ENCODE peak calls at places on chromosome 13, in ten cellular contexts. B, W, E, X, O, U, N, C, K and R are unnamed samples.

GRCh38 chr13:108003626-108004025 is 211.7 kb downstream of the LIG4 start:
- DNase-seq in B (no peak), E (no peak), O (no peak), X (no peak), W (peak), K (no peak), C (no peak), U (no peak), N (no peak), R (no peak)

GRCh38 chr13:113820813-113821651 is 42.8 kb downstream of the GAS6 start:
- DNase-seq in N (no peak), W (peak), B (no peak), O (peak), X (no peak), E (no peak), C (peak), K (peak), U (no peak), R (peak)

GRCh38 chr13:72194531-72194930 is 327.5 kb upstream of the DACH1 start:
- DNase-seq in C (no peak), B (no peak), N (no peak), K (no peak), O (no peak), X (no peak), U (no peak), E (peak), W (no peak), R (no peak)

GRCh38 chr13:48749699-48750473 is 96.2 kb downstream of the CYSLTR2 start:
- DNase-seq in W (no peak), C (peak), E (peak), B (peak), O (no peak), X (peak), U (peak), N (no peak), K (peak), R (no peak)

GRCh38 chr13:26247011-26247410 is 6.9 kb upstream of the CDK8 start:
- DNase-seq in U (no peak), N (no peak), E (no peak), C (no peak), W (peak), X (no peak), K (no peak), B (no peak), O (peak), R (no peak)

GRCh38 chr13:50699874-50700663 is 143.4 kb downstream of the DLEU7 start:
- DNase-seq in W (no peak), K (no peak), U (no peak), O (no peak), B (no peak), C (no peak), E (no peak), N (no peak), X (no peak), R (no peak)

GRCh38 chr13:19864018-19864338 is 529 bp upstream of the ZMYM5 start:
- DNase-seq in O (peak), N (no peak), U (peak), E (peak), B (peak), W (peak), C (peak), K (peak), X (peak), R (peak)

GRCh38 chr13:24127116-24127631 is 33.3 kb upstream of the SPATA13 start:
- DNase-seq in W (no peak), C (peak), E (no peak), K (no peak), U (no peak), N (no peak), B (no peak), O (no peak), X (no peak), R (no peak)

GRCh38 chr13:33509642-33510229 is 224.2 kb upstream of the STARD13 start:
- DNase-seq in U (no peak), O (no peak), E (no peak), C (peak), N (no peak), K (peak), W (no peak), B (no peak), X (no peak), R (no peak)

GRCh38 chr13:49240017-49240416 is 7.7 kb upstream of the CDADC1 start:
- DNase-seq in X (no peak), B (peak), W (no peak), U (peak), E (peak), O (no peak), K (peak), N (no peak), C (peak), R (no peak)

GRCh38 chr13:46179576-46180368 is 2.2 kb downstream of the LCP1 start:
- DNase-seq in O (no peak), E (no peak), X (no peak), N (peak), K (no peak), B (peak), U (peak), W (no peak), C (no peak), R (no peak)

GRCh38 chr13:30061217-30061616 is 210.8 kb upstream of the UBL3 start:
- DNase-seq in W (no peak), K (no peak), E (no peak), O (no peak), C (no peak), N (no peak), U (no peak), B (no peak), X (no peak), R (no peak)

GRCh38 chr13:28324181-28324789 is 170.6 kb downstream of the FLT1 start:
- DNase-seq in K (peak), C (peak), N (peak), B (peak), O (peak), U (peak), E (peak), X (peak), W (peak), R (no peak)

GRCh38 chr13:94480672-94481145 is 1.2 kb upstream of the DCT start:
- DNase-seq in N (no peak), X (no peak), E (no peak), B (no peak), U (no peak), K (no peak), O (peak), W (no peak), C (peak), R (no peak)

GRCh38 chr13:26993780-26994179 is 177.8 kb downstream of the USP12 start:
- DNase-seq in X (no peak), B (no peak), E (no peak), C (no peak), U (no peak), N (no peak), K (no peak), O (no peak), W (no peak), R (no peak)

GRCh38 chr13:108357228-108357627 is 87.7 kb downstream of the TNFSF13B start:
- DNase-seq in O (no peak), K (no peak), W (no peak), E (no peak), C (no peak), X (no peak), U (no peak), B (no peak), N (no peak), R (no peak)

GRCh38 chr13:20721454-20722357 is 18.2 kb downstream of the IL17D start:
- DNase-seq in B (no peak), N (peak), E (no peak), W (no peak), K (peak), O (peak), C (peak), X (no peak), U (no peak), R (no peak)

GRCh38 chr13:94703271-94703670 is 9.1 kb downstream of the SOX21 start:
- DNase-seq in K (no peak), B (no peak), N (no peak), X (no peak), C (no peak), O (no peak), W (no peak), U (no peak), E (no peak), R (peak)

GRCh38 chr13:107365466-107366215 is 797.7 kb upstream of the ARGLU1 start:
- DNase-seq in X (no peak), N (no peak), W (no peak), C (peak), K (peak), U (no peak), B (no peak), O (no peak), E (no peak), R (no peak)

GRCh38 chr13:66751691-66752090 is 478.4 kb downstream of the PCDH9 start:
- DNase-seq in C (no peak), O (no peak), X (no peak), K (no peak), B (no peak), N (no peak), U (no peak), W (no peak), E (no peak), R (no peak)

GRCh38 chr13:51148223-51148951 is 37.3 kb upstream of the C13orf42 start:
- DNase-seq in E (no peak), O (no peak), C (peak), K (no peak), U (no peak), X (no peak), W (no peak), N (no peak), B (no peak), R (no peak)

GRCh38 chr13:31818236-31818635 is 78.9 kb downstream of the RXFP2 start:
- DNase-seq in E (no peak), X (no peak), B (no peak), K (no peak), U (no peak), C (no peak), W (no peak), O (no peak), N (no peak), R (no peak)

GRCh38 chr13:75432045-75432444 is 49.9 kb downstream of the TBC1D4 start:
- DNase-seq in K (no peak), E (no peak), N (no peak), X (no peak), O (no peak), W (no peak), C (no peak), B (no peak), U (no peak), R (no peak)

GRCh38 chr13:98112456-98112855 is 30.4 kb upstream of the FARP1 start:
- DNase-seq in W (no peak), X (no peak), U (no peak), E (no peak), N (no peak), C (no peak), O (no peak), B (no peak), K (no peak), R (no peak)

GRCh38 chr13:87792878-87793277 is 121.7 kb downstream of the SLITRK5 start:
- DNase-seq in E (no peak), K (no peak), W (no peak), U (no peak), C (no peak), X (no peak), O (no peak), B (no peak), N (no peak), R (no peak)

GRCh38 chr13:39559838-39560237 is 43.2 kb downstream of the LHFPL6 start:
- DNase-seq in E (no peak), N (no peak), W (no peak), O (no peak), B (no peak), K (no peak), C (no peak), X (no peak), U (no peak), R (peak)